ENCODE peak calls at places on chromosomes 6 and 20, in nine cellular contexts. One of them, this sample, is unnamed.
A peak's percentile ranks its signal among the peaks of the same experiment; 100 is the strongest.

GRCh38 chr6:56450882-56451739 is 191.6 kb downstream of the DST start:
- DNase-seq in right lobe of liver: peak; percentile 77
- DNase-seq in WTC11: no peak
- DNase-seq in PC-9: no peak
- DNase-seq in GM13977: no peak
- DNase-seq in ovary: peak; percentile 94
- DNase-seq in cardiac fibroblast: peak; percentile 94
- DNase-seq in cardiac muscle cell: peak; percentile 88
- DNase-seq in left ventricle myocardium inferior: peak; percentile 84
- DNase-seq in this sample: no peak

GRCh38 chr6:15501806-15502450 is 160.9 kb downstream of the DTNBP1 start:
- DNase-seq in right lobe of liver: no peak
- DNase-seq in WTC11: no peak
- DNase-seq in PC-9: no peak
- DNase-seq in GM13977: no peak
- DNase-seq in ovary: peak; percentile 85
- DNase-seq in cardiac fibroblast: peak; percentile 94
- DNase-seq in cardiac muscle cell: peak; percentile 95
- DNase-seq in left ventricle myocardium inferior: peak; percentile 55
- DNase-seq in this sample: no peak

GRCh38 chr6:36109092-36109491 is 21.2 kb upstream of the MAPK13 start:
- DNase-seq in right lobe of liver: no peak
- DNase-seq in WTC11: no peak
- DNase-seq in PC-9: no peak
- DNase-seq in GM13977: no peak
- DNase-seq in ovary: no peak
- DNase-seq in cardiac fibroblast: no peak
- DNase-seq in cardiac muscle cell: no peak
- DNase-seq in left ventricle myocardium inferior: no peak
- DNase-seq in this sample: peak; percentile 59

GRCh38 chr6:139336488-139336887 is 38.0 kb downstream of the CITED2 start:
- DNase-seq in right lobe of liver: peak; percentile 55
- DNase-seq in WTC11: no peak
- DNase-seq in PC-9: no peak
- DNase-seq in GM13977: no peak
- DNase-seq in ovary: peak; percentile 70
- DNase-seq in cardiac fibroblast: peak; percentile 73
- DNase-seq in cardiac muscle cell: peak; percentile 74
- DNase-seq in left ventricle myocardium inferior: peak; percentile 21
- DNase-seq in this sample: no peak

GRCh38 chr6:3911614-3912336 is 62.6 kb downstream of the FAM50B start:
- DNase-seq in right lobe of liver: no peak
- DNase-seq in WTC11: no peak
- DNase-seq in PC-9: peak; percentile 88
- DNase-seq in GM13977: no peak
- DNase-seq in ovary: peak; percentile 56
- DNase-seq in cardiac fibroblast: peak; percentile 89
- DNase-seq in cardiac muscle cell: peak; percentile 88
- DNase-seq in left ventricle myocardium inferior: peak; percentile 59
- DNase-seq in this sample: no peak

GRCh38 chr6:75213112-75213511 is 7.3 kb upstream of the COL12A1 start:
- DNase-seq in right lobe of liver: no peak
- DNase-seq in WTC11: no peak
- DNase-seq in PC-9: no peak
- DNase-seq in GM13977: no peak
- DNase-seq in ovary: no peak
- DNase-seq in cardiac fibroblast: peak; percentile 69
- DNase-seq in cardiac muscle cell: peak; percentile 65
- DNase-seq in left ventricle myocardium inferior: no peak
- DNase-seq in this sample: no peak

GRCh38 chr20:13009682-13010406 is 1.1 kb downstream of the SPTLC3 start:
- DNase-seq in right lobe of liver: no peak
- DNase-seq in WTC11: no peak
- DNase-seq in PC-9: peak; percentile 72
- DNase-seq in GM13977: peak; percentile 49
- DNase-seq in ovary: peak; percentile 24
- DNase-seq in cardiac fibroblast: peak; percentile 97
- DNase-seq in cardiac muscle cell: peak; percentile 97
- DNase-seq in left ventricle myocardium inferior: no peak
- DNase-seq in this sample: peak; percentile 26

GRCh38 chr20:2693996-2694471 is 1.5 kb downstream of the EBF4 start:
- DNase-seq in right lobe of liver: no peak
- DNase-seq in WTC11: no peak
- DNase-seq in PC-9: no peak
- DNase-seq in GM13977: no peak
- DNase-seq in ovary: peak; percentile 38
- DNase-seq in cardiac fibroblast: no peak
- DNase-seq in cardiac muscle cell: peak; percentile 13
- DNase-seq in left ventricle myocardium inferior: no peak
- DNase-seq in this sample: no peak

GRCh38 chr20:9218412-9219001 is 149.6 kb downstream of the PLCB4 start:
- DNase-seq in right lobe of liver: no peak
- DNase-seq in WTC11: no peak
- DNase-seq in PC-9: no peak
- DNase-seq in GM13977: no peak
- DNase-seq in ovary: no peak
- DNase-seq in cardiac fibroblast: peak; percentile 62
- DNase-seq in cardiac muscle cell: peak; percentile 60
- DNase-seq in left ventricle myocardium inferior: no peak
- DNase-seq in this sample: no peak

GRCh38 chr6:84871925-84872324 is 107.5 kb upstream of the TBX18 start:
- DNase-seq in right lobe of liver: no peak
- DNase-seq in WTC11: no peak
- DNase-seq in PC-9: no peak
- DNase-seq in GM13977: no peak
- DNase-seq in ovary: no peak
- DNase-seq in cardiac fibroblast: no peak
- DNase-seq in cardiac muscle cell: no peak
- DNase-seq in left ventricle myocardium inferior: no peak
- DNase-seq in this sample: no peak

GRCh38 chr6:144223686-144224085 is 61.4 kb upstream of the UTRN start:
- DNase-seq in right lobe of liver: no peak
- DNase-seq in WTC11: no peak
- DNase-seq in PC-9: no peak
- DNase-seq in GM13977: no peak
- DNase-seq in ovary: no peak
- DNase-seq in cardiac fibroblast: no peak
- DNase-seq in cardiac muscle cell: no peak
- DNase-seq in left ventricle myocardium inferior: no peak
- DNase-seq in this sample: no peak

GRCh38 chr6:42519779-42520178 is 44.0 kb upstream of the UBR2 start:
- DNase-seq in right lobe of liver: no peak
- DNase-seq in WTC11: no peak
- DNase-seq in PC-9: no peak
- DNase-seq in GM13977: no peak
- DNase-seq in ovary: no peak
- DNase-seq in cardiac fibroblast: no peak
- DNase-seq in cardiac muscle cell: no peak
- DNase-seq in left ventricle myocardium inferior: no peak
- DNase-seq in this sample: no peak

GRCh38 chr6:112298816-112299281 is 44.5 kb upstream of the LAMA4 start:
- DNase-seq in right lobe of liver: no peak
- DNase-seq in WTC11: no peak
- DNase-seq in PC-9: peak; percentile 100
- DNase-seq in GM13977: no peak
- DNase-seq in ovary: no peak
- DNase-seq in cardiac fibroblast: peak; percentile 74
- DNase-seq in cardiac muscle cell: peak; percentile 64
- DNase-seq in left ventricle myocardium inferior: no peak
- DNase-seq in this sample: no peak

GRCh38 chr6:17088091-17088611 is 13.7 kb upstream of the STMND1 start:
- DNase-seq in right lobe of liver: no peak
- DNase-seq in WTC11: no peak
- DNase-seq in PC-9: no peak
- DNase-seq in GM13977: no peak
- DNase-seq in ovary: no peak
- DNase-seq in cardiac fibroblast: no peak
- DNase-seq in cardiac muscle cell: no peak
- DNase-seq in left ventricle myocardium inferior: no peak
- DNase-seq in this sample: no peak

GRCh38 chr20:53336892-53337291 is 256.7 kb downstream of the ZNF217 start:
- DNase-seq in right lobe of liver: no peak
- DNase-seq in WTC11: no peak
- DNase-seq in PC-9: no peak
- DNase-seq in GM13977: no peak
- DNase-seq in ovary: no peak
- DNase-seq in cardiac fibroblast: no peak
- DNase-seq in cardiac muscle cell: no peak
- DNase-seq in left ventricle myocardium inferior: no peak
- DNase-seq in this sample: no peak

GRCh38 chr6:130183271-130184222 is 39.2 kb downstream of the SAMD3 start:
- DNase-seq in right lobe of liver: no peak
- DNase-seq in WTC11: no peak
- DNase-seq in PC-9: no peak
- DNase-seq in GM13977: no peak
- DNase-seq in ovary: no peak
- DNase-seq in cardiac fibroblast: no peak
- DNase-seq in cardiac muscle cell: no peak
- DNase-seq in left ventricle myocardium inferior: no peak
- DNase-seq in this sample: peak; percentile 69

GRCh38 chr6:53986721-53987526 is 124.3 kb upstream of the MLIP start:
- DNase-seq in right lobe of liver: no peak
- DNase-seq in WTC11: no peak
- DNase-seq in PC-9: no peak
- DNase-seq in GM13977: no peak
- DNase-seq in ovary: no peak
- DNase-seq in cardiac fibroblast: peak; percentile 54
- DNase-seq in cardiac muscle cell: peak; percentile 42
- DNase-seq in left ventricle myocardium inferior: no peak
- DNase-seq in this sample: no peak

GRCh38 chr6:17258763-17259162 is 22.4 kb upstream of the RBM24 start:
- DNase-seq in right lobe of liver: no peak
- DNase-seq in WTC11: no peak
- DNase-seq in PC-9: no peak
- DNase-seq in GM13977: no peak
- DNase-seq in ovary: no peak
- DNase-seq in cardiac fibroblast: no peak
- DNase-seq in cardiac muscle cell: no peak
- DNase-seq in left ventricle myocardium inferior: no peak
- DNase-seq in this sample: no peak

GRCh38 chr20:49228676-49229075 is 9.5 kb downstream of the DDX27 start:
- DNase-seq in right lobe of liver: no peak
- DNase-seq in WTC11: no peak
- DNase-seq in PC-9: no peak
- DNase-seq in GM13977: no peak
- DNase-seq in ovary: no peak
- DNase-seq in cardiac fibroblast: no peak
- DNase-seq in cardiac muscle cell: no peak
- DNase-seq in left ventricle myocardium inferior: no peak
- DNase-seq in this sample: no peak

GRCh38 chr20:56520180-56520579 is 4.4 kb upstream of the FAM209A start:
- DNase-seq in right lobe of liver: no peak
- DNase-seq in WTC11: no peak
- DNase-seq in PC-9: no peak
- DNase-seq in GM13977: no peak
- DNase-seq in ovary: no peak
- DNase-seq in cardiac fibroblast: no peak
- DNase-seq in cardiac muscle cell: no peak
- DNase-seq in left ventricle myocardium inferior: no peak
- DNase-seq in this sample: no peak
- TF ChIP-seq CTCF in right lobe of liver: no peak
- TF ChIP-seq CTCF in WTC11: no peak
- TF ChIP-seq CTCF in PC-9: no peak
- TF ChIP-seq CTCF in GM13977: no peak
- TF ChIP-seq CTCF in ovary: no peak
- TF ChIP-seq CTCF in cardiac fibroblast: no peak
- TF ChIP-seq CTCF in cardiac muscle cell: no peak
- TF ChIP-seq CTCF in left ventricle myocardium inferior: no peak
- TF ChIP-seq CTCF in this sample: no peak

GRCh38 chr6:52389626-52390360 is 27.8 kb downstream of the PAQR8 start:
- DNase-seq in right lobe of liver: peak; percentile 95
- DNase-seq in WTC11: no peak
- DNase-seq in PC-9: peak; percentile 46
- DNase-seq in GM13977: peak; percentile 61
- DNase-seq in ovary: no peak
- DNase-seq in cardiac fibroblast: peak; percentile 42
- DNase-seq in cardiac muscle cell: peak; percentile 43
- DNase-seq in left ventricle myocardium inferior: peak; percentile 19
- DNase-seq in this sample: peak; percentile 77
- TF ChIP-seq CTCF in right lobe of liver: no peak
- TF ChIP-seq CTCF in WTC11: no peak
- TF ChIP-seq CTCF in PC-9: no peak
- TF ChIP-seq CTCF in GM13977: no peak
- TF ChIP-seq CTCF in ovary: no peak
- TF ChIP-seq CTCF in cardiac fibroblast: no peak
- TF ChIP-seq CTCF in cardiac muscle cell: no peak
- TF ChIP-seq CTCF in left ventricle myocardium inferior: no peak
- TF ChIP-seq CTCF in this sample: no peak

GRCh38 chr20:36591854-36592641 is 13.5 kb upstream of the RAB5IF start:
- DNase-seq in right lobe of liver: no peak
- DNase-seq in WTC11: peak; percentile 45
- DNase-seq in PC-9: peak; percentile 61
- DNase-seq in GM13977: no peak
- DNase-seq in ovary: no peak
- DNase-seq in cardiac fibroblast: peak; percentile 42
- DNase-seq in cardiac muscle cell: peak; percentile 44
- DNase-seq in left ventricle myocardium inferior: no peak
- DNase-seq in this sample: peak; percentile 85

GRCh38 chr20:36585410-36586125 is 12.2 kb downstream of the TGIF2 start:
- DNase-seq in right lobe of liver: no peak
- DNase-seq in WTC11: peak; percentile 63
- DNase-seq in PC-9: peak; percentile 85
- DNase-seq in GM13977: no peak
- DNase-seq in ovary: no peak
- DNase-seq in cardiac fibroblast: peak; percentile 39
- DNase-seq in cardiac muscle cell: no peak
- DNase-seq in left ventricle myocardium inferior: no peak
- DNase-seq in this sample: no peak

GRCh38 chr20:36587388-36588136 is 14.2 kb downstream of the TGIF2 start:
- DNase-seq in right lobe of liver: no peak
- DNase-seq in WTC11: no peak
- DNase-seq in PC-9: no peak
- DNase-seq in GM13977: no peak
- DNase-seq in ovary: peak; percentile 25
- DNase-seq in cardiac fibroblast: no peak
- DNase-seq in cardiac muscle cell: no peak
- DNase-seq in left ventricle myocardium inferior: no peak
- DNase-seq in this sample: no peak

GRCh38 chr20:36593347-36593746 is 12.2 kb upstream of the RAB5IF start:
- DNase-seq in right lobe of liver: no peak
- DNase-seq in WTC11: no peak
- DNase-seq in PC-9: no peak
- DNase-seq in GM13977: no peak
- DNase-seq in ovary: no peak
- DNase-seq in cardiac fibroblast: no peak
- DNase-seq in cardiac muscle cell: no peak
- DNase-seq in left ventricle myocardium inferior: no peak
- DNase-seq in this sample: no peak

GRCh38 chr20:36591281-36591680 is 14.3 kb upstream of the RAB5IF start:
- DNase-seq in right lobe of liver: no peak
- DNase-seq in WTC11: no peak
- DNase-seq in PC-9: no peak
- DNase-seq in GM13977: no peak
- DNase-seq in ovary: no peak
- DNase-seq in cardiac fibroblast: no peak
- DNase-seq in cardiac muscle cell: no peak
- DNase-seq in left ventricle myocardium inferior: no peak
- DNase-seq in this sample: no peak
- TF ChIP-seq CTCF in right lobe of liver: no peak
- TF ChIP-seq CTCF in WTC11: no peak
- TF ChIP-seq CTCF in PC-9: no peak
- TF ChIP-seq CTCF in GM13977: no peak
- TF ChIP-seq CTCF in ovary: no peak
- TF ChIP-seq CTCF in cardiac fibroblast: no peak
- TF ChIP-seq CTCF in cardiac muscle cell: no peak
- TF ChIP-seq CTCF in left ventricle myocardium inferior: no peak
- TF ChIP-seq CTCF in this sample: no peak

GRCh38 chr6:160221423-160221822 is 37.2 kb downstream of the SLC22A2 start:
- DNase-seq in right lobe of liver: no peak
- DNase-seq in WTC11: no peak
- DNase-seq in PC-9: no peak
- DNase-seq in GM13977: no peak
- DNase-seq in ovary: no peak
- DNase-seq in cardiac fibroblast: peak; percentile 74
- DNase-seq in cardiac muscle cell: peak; percentile 72
- DNase-seq in left ventricle myocardium inferior: no peak
- DNase-seq in this sample: no peak
- TF ChIP-seq CTCF in right lobe of liver: peak; percentile 60
- TF ChIP-seq CTCF in WTC11: no peak
- TF ChIP-seq CTCF in PC-9: peak; percentile 35
- TF ChIP-seq CTCF in GM13977: peak; percentile 9
- TF ChIP-seq CTCF in ovary: no peak
- TF ChIP-seq CTCF in cardiac fibroblast: no peak
- TF ChIP-seq CTCF in cardiac muscle cell: peak; percentile 49
- TF ChIP-seq CTCF in left ventricle myocardium inferior: no peak
- TF ChIP-seq CTCF in this sample: no peak